ENCODE peak calls at places on chromosomes 6 and 20, in ten cellular contexts. O is M059J; L is stimulated activated CD4-positive, alpha-beta T cell treated with anti-CD3 and anti-CD28 coated beads, Interleukin-12 subunit alpha, Interleukin-12 subunit beta, amount 100 ng/mL, for 4 hours; Y is stimulated activated naive CD8-positive, alpha-beta T cell treated with anti-CD3 and anti-CD28 coated beads, Interleukin-15, amount 100 ng/mL, for 72 hours; Z is effector CD4-positive, alpha-beta T cell; D is GM13976; Q is neural crest cell; G is immature natural killer cell; P is cardiac muscle cell; S is C1 segment of cervical spinal cord. M is an unnamed sample.

GRCh38 chr6:2854394-2854982 is 12.8 kb upstream of the SERPINB1 start:
- DNase-seq in D (no peak), Y (no peak), P (peak; percentile 71), G (no peak), L (no peak), S (no peak), Q (no peak), O (no peak), Z (no peak), M (no peak)

GRCh38 chr6:35425284-35425683 is 26.9 kb upstream of the FANCE start:
- DNase-seq in G (no peak), Z (no peak), Q (no peak), P (peak; percentile 89), Y (no peak), O (peak; percentile 94), D (no peak), S (no peak), L (no peak), M (no peak)

GRCh38 chr6:103268335-103268734 is 1591.4 kb downstream of the HACE1 start:
- DNase-seq in P (no peak), D (no peak), O (no peak), Y (no peak), Q (no peak), G (no peak), S (no peak), L (no peak), Z (no peak), M (no peak)

GRCh38 chr20:34046330-34046729 is 52.6 kb downstream of the RALY start:
- DNase-seq in S (no peak), O (no peak), P (no peak), G (no peak), Z (no peak), L (no peak), Q (no peak), Y (no peak), D (no peak), M (no peak)

GRCh38 chr6:136762022-136762975 is 30.0 kb downstream of the MAP3K5 start:
- DNase-seq in P (no peak), O (no peak), Y (no peak), Q (no peak), S (no peak), G (no peak), L (no peak), Z (no peak), D (no peak), M (no peak)

GRCh38 chr6:151999194-151999593 is 191.7 kb downstream of the ESR1 start:
- DNase-seq in O (peak; percentile 71), S (no peak), G (no peak), P (no peak), L (no peak), Z (no peak), D (no peak), Y (no peak), Q (no peak), M (no peak)

GRCh38 chr6:147566244-147566898 is 57.9 kb downstream of the SAMD5 start:
- DNase-seq in Q (no peak), G (no peak), O (no peak), D (no peak), L (no peak), Y (no peak), S (no peak), Z (no peak), P (no peak), M (no peak)

GRCh38 chr6:29510202-29510601 is 22.4 kb upstream of the MAS1L start:
- DNase-seq in S (no peak), Y (no peak), Z (no peak), P (no peak), D (peak; percentile 12), G (no peak), Q (no peak), O (peak; percentile 34), L (no peak), M (peak; percentile 41)

GRCh38 chr6:107113460-107114212 is 1.7 kb downstream of the BEND3 start:
- DNase-seq in Y (no peak), Q (no peak), P (no peak), G (no peak), Z (no peak), L (no peak), S (no peak), D (no peak), O (no peak), M (no peak)

GRCh38 chr6:110828396-110828795 is 13.1 kb upstream of the CDK19 start:
- DNase-seq in O (peak; percentile 46), L (no peak), G (no peak), Z (no peak), Q (no peak), D (no peak), S (no peak), P (no peak), Y (no peak), M (no peak)

GRCh38 chr6:137845460-137845859 is 21.6 kb upstream of the TNFAIP3 start:
- DNase-seq in L (no peak), O (no peak), Z (no peak), Y (no peak), D (no peak), S (no peak), G (no peak), Q (no peak), P (no peak), M (peak; percentile 50)